ENCODE peak calls at places on chromosomes 7 and 10, in six cellular contexts. G is K562, K is HepG2, N is GM12878, O is H1, Z is GM12891. T is an unnamed sample.

GRCh38 chr10:124266468-124267230 is 152.1 kb downstream of the OAT start:
- DNase-seq in G (no peak), Z (no peak), O (no peak), K (no peak), N (no peak), T (no peak)

GRCh38 chr10:115432188-115432819 is 339.1 kb downstream of the ATRNL1 start:
- DNase-seq in K (peak; percentile 31), Z (no peak), O (no peak), N (no peak), G (no peak), T (no peak)

GRCh38 chr10:79093658-79094411 is 25.1 kb downstream of the ZMIZ1 start:
- DNase-seq in O (no peak), N (peak; percentile 39), G (peak; percentile 87), Z (no peak), K (peak; percentile 97), T (no peak)

GRCh38 chr10:91163269-91163708 is 57.2 kb upstream of the PCGF5 start:
- DNase-seq in Z (peak; percentile 62), O (peak; percentile 79), K (peak; percentile 41), N (no peak), G (peak; percentile 53), T (no peak)

GRCh38 chr10:117609095-117609821 is 66.7 kb downstream of the EMX2 start:
- DNase-seq in N (no peak), O (no peak), K (peak; percentile 36), G (no peak), Z (no peak), T (no peak)

GRCh38 chr7:45173596-45174327 is 16.2 kb downstream of the RAMP3 start:
- DNase-seq in O (no peak), K (no peak), N (no peak), Z (no peak), G (no peak), T (no peak)

GRCh38 chr7:28144266-28144665 is 36.3 kb downstream of the JAZF1 start:
- DNase-seq in Z (no peak), K (no peak), N (no peak), G (no peak), O (no peak), T (no peak)

GRCh38 chr7:37079420-37079819 is 355.1 kb upstream of the AOAH start:
- DNase-seq in G (no peak), K (no peak), Z (no peak), N (no peak), O (no peak), T (no peak)

GRCh38 chr7:106486331-106486730 is 174.6 kb downstream of the CCDC71L start:
- DNase-seq in O (no peak), K (no peak), G (no peak), N (no peak), Z (no peak), T (no peak)

GRCh38 chr10:104321716-104322415 is 16.4 kb downstream of the ITPRIP start:
- DNase-seq in N (no peak), Z (no peak), O (no peak), G (no peak), K (no peak), T (no peak)

GRCh38 chr7:11726251-11727155 is 105.5 kb downstream of the THSD7A start:
- DNase-seq in Z (no peak), K (no peak), O (no peak), N (no peak), G (no peak), T (no peak)

GRCh38 chr7:87599336-87599735 is 1.3 kb downstream of the ABCB1 start:
- DNase-seq in K (peak; percentile 77), G (peak; percentile 33), O (no peak), Z (peak; percentile 46), N (peak; percentile 60), T (peak; percentile 33)

GRCh38 chr10:96747734-96748550 is 27.6 kb upstream of the PIK3AP1 start:
- DNase-seq in O (no peak), K (peak; percentile 16), G (no peak), Z (no peak), N (peak; percentile 97), T (no peak)

DNA sequence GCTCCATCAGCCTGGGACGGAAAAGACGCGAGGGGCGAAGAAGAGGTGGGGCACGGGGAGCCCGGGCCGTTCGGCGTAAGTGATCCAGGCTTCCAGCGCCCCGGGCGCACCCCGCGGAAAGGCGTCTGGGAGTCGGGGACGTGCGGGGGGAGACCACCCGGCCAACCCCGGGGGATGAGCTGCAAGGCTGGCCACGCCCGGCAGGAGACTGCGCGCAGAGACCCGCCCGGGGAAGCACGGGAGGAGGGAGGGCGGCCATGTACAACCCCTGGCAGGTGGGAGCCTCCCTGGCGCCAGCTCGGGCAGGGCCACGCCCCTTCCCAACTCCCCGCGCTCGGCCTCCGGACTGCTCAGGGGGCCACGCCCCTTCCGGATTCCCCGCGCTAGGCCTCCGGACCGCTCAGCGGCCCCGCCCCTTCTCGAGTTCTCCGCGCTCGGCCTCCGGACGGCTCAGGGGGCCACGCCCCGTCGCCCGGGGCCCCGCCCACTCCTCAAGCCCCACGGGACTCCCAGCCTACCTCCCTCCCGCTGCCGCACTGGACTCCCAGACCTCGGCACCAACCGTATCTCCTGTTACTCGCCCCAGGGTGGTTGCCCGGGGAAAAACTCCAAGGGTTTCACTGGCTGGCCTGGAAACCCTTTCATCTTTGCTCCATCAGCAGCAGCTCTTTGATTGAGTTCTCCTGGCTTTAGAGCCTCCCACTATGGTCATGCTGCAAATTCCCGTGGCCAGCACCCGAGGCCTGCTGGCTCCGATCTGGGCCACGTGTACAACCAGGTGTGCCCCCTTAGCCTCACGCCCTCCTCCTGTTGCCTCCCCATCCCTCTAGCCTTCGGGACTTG is 284.4 kb downstream of the ZEB1 start:
- DNase-seq in O (peak; percentile 96), K (peak; percentile 61), G (peak; percentile 91), Z (peak; percentile 98), N (peak; percentile 66), T (peak; percentile 95)
- TF ChIP-seq POLR2A in O (no peak), K (no peak), G (no peak), Z (no peak), N (peak; percentile 71), T (no peak)

GRCh38 chr10:110706690-110707098 is 62.6 kb downstream of the RBM20 start:
- DNase-seq in Z (no peak), O (peak; percentile 30), K (no peak), N (no peak), G (no peak), T (no peak)
- TF ChIP-seq TAF1 in Z (no peak), O (no peak), K (no peak), N (no peak), G (no peak), T (no peak)

GRCh38 chr10:114300036-114300645 is 61.1 kb downstream of the VWA2 start:
- DNase-seq in O (no peak), G (no peak), Z (no peak), N (no peak), K (no peak), T (no peak)
- TF ChIP-seq POLR2AphosphoS5 in O (no peak), G (no peak), Z (no peak), N (no peak), K (no peak), T (no peak)

GRCh38 chr7:100148559-100149328 is at the start of gene LAMTOR4:
- DNase-seq in K (peak; percentile 98), G (peak; percentile 100), Z (peak; percentile 95), N (peak; percentile 100), O (peak; percentile 94), T (peak; percentile 98)
- TF ChIP-seq POLR2A in K (peak; percentile 92), G (peak; percentile 92), Z (peak; percentile 81), N (peak; percentile 91), O (peak; percentile 38), T (peak; percentile 85)

GRCh38 chr7:25790261-25790660 is 361.7 kb upstream of the NFE2L3 start:
- DNase-seq in G (no peak), O (no peak), K (no peak), N (no peak), Z (no peak), T (no peak)

GRCh38 chr7:25786958-25787730 is 364.9 kb upstream of the NFE2L3 start:
- DNase-seq in O (no peak), K (no peak), G (no peak), Z (no peak), N (no peak), T (no peak)

GRCh38 chr7:25792586-25792985 is 359.4 kb upstream of the NFE2L3 start:
- DNase-seq in G (no peak), Z (no peak), K (no peak), O (no peak), N (no peak), T (no peak)

GRCh38 chr7:25789701-25790240 is 362.2 kb upstream of the NFE2L3 start:
- DNase-seq in K (no peak), O (no peak), N (no peak), G (no peak), Z (no peak), T (no peak)

DNA sequence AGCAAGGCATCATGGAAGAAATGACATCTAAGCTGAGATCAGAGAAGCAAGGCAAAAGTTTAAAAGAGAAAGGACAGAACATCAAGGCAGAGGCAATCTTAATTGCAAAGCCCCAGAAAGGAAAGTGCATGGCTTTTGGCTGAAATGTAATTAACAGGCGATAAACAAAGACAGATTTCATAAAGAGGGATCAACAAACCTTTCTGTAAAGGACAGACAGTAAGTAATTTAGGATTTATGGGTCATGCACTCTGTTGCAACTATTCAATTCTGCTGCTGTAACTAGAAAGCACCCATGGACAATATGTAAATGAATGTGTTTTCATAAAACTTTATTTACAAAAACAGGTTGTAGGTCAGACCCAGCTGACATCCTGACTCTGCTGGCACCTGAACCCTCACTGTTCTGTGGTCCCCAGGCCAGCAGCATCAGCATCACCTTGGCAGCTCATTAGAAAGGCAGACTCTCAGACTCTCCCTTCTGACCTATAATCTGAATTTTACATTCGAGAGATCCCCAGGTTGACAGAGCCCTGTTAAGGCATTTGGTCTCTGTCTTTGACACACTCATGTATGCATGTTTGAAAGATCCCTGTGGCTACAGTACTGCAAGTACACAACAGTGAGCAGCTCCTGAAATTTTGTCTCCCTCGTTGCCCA is 362.9 kb upstream of the NFE2L3 start:
- DNase-seq in O (no peak), N (no peak), Z (no peak), K (no peak), G (no peak), T (no peak)
- TF ChIP-seq TAF1 in O (no peak), N (no peak), Z (no peak), K (no peak), G (no peak), T (no peak)